ENCODE peak calls at places on chromosomes 12 and 14, in four cellular contexts. H is K562, G is IMR-90, N is HepG2. S is an unnamed sample.

GRCh38 chr14:30005114-30005698 is 77.6 kb upstream of the PRKD1 start:
- DNase-seq in H (peak), G (peak), N (peak), S (no peak)

GRCh38 chr12:60263146-60263545 is 667.3 kb downstream of the SLC16A7 start:
- DNase-seq in H (no peak), G (no peak), N (no peak), S (no peak)

GRCh38 chr14:75884198-75884611 is 97.6 kb downstream of the TGFB3 start:
- DNase-seq in H (no peak), G (peak), N (no peak), S (no peak)

GRCh38 chr14:65103150-65103760 is 938 bp upstream of the MAX start:
- DNase-seq in H (no peak), G (peak), N (peak), S (no peak)

GRCh38 chr12:109779382-109779781 is 53.8 kb downstream of the TRPV4 start:
- DNase-seq in H (peak), G (no peak), N (peak), S (no peak)

GRCh38 chr12:116954700-116955381 is 44.1 kb downstream of the FBXW8 start:
- DNase-seq in H (no peak), G (no peak), N (no peak), S (no peak)

GRCh38 chr12:21169878-21170472 is 39.0 kb downstream of the SLCO1B1 start:
- DNase-seq in H (peak), G (peak), N (peak), S (no peak)

GRCh38 chr12:132289356-132290202 is 39.8 kb downstream of the GALNT9 start:
- DNase-seq in H (no peak), G (no peak), N (no peak), S (no peak)

GRCh38 chr12:65827827-65828231 is 3.5 kb downstream of the HMGA2 start:
- DNase-seq in H (no peak), G (no peak), N (peak), S (no peak)

GRCh38 chr12:7933255-7933726 is 2.7 kb downstream of the SLC2A3 start:
- DNase-seq in H (peak), G (peak), N (peak), S (peak)

GRCh38 chr14:28299227-28299626 is 467.4 kb upstream of the FOXG1 start:
- DNase-seq in H (no peak), G (no peak), N (no peak), S (no peak)

GRCh38 chr12:124938606-124939427 is 24.4 kb upstream of the UBC start:
- DNase-seq in H (peak), G (peak), N (peak), S (peak)

GRCh38 chr12:78226763-78227162 is 396.1 kb downstream of the NAV3 start:
- DNase-seq in H (no peak), G (no peak), N (no peak), S (no peak)

GRCh38 chr12:27455589-27455988 is 9.1 kb downstream of the SMCO2 start:
- DNase-seq in H (no peak), G (no peak), N (no peak), S (no peak)

GRCh38 chr12:132640936-132641335 is 22.4 kb downstream of the P2RX2 start:
- DNase-seq in H (no peak), G (no peak), N (no peak), S (no peak)

GRCh38 chr14:104224516-104225281 is 86.3 kb downstream of the KIF26A start:
- DNase-seq in H (peak), G (no peak), N (no peak), S (no peak)

GRCh38 chr12:104136577-104136976 is 1.4 kb downstream of the NFYB start:
- DNase-seq in H (peak), G (peak), N (no peak), S (no peak)

GRCh38 chr12:45732250-45732649 is 2.7 kb downstream of the ARID2 start:
- DNase-seq in H (no peak), G (peak), N (no peak), S (no peak)

GRCh38 chr14:97697772-97698171 is 900.6 kb downstream of the VRK1 start:
- DNase-seq in H (no peak), G (no peak), N (no peak), S (no peak)

GRCh38 chr12:77888611-77889010 is 57.9 kb downstream of the NAV3 start:
- DNase-seq in H (no peak), G (peak), N (peak), S (no peak)

GRCh38 chr12:19398376-19399363 is 40.6 kb upstream of the AEBP2 start:
- DNase-seq in H (no peak), G (no peak), N (no peak), S (no peak)

GRCh38 chr14:71452987-71453386 is 479.2 kb upstream of the RGS6 start:
- DNase-seq in H (no peak), G (no peak), N (no peak), S (no peak)

GRCh38 chr14:21070083-21070609 is at the start of gene ARHGEF40:
- DNase-seq in H (peak), G (peak), N (no peak), S (no peak)

GRCh38 chr12:21941522-21942376 is 523 bp upstream of the ABCC9 start:
- DNase-seq in H (no peak), G (peak), N (no peak), S (no peak)

GRCh38 chr12:6896846-6897435 is 7.7 kb upstream of the LRRC23 start:
- DNase-seq in H (no peak), G (no peak), N (no peak), S (no peak)

GRCh38 chr12:73517859-73518258 is 1019.8 kb upstream of the ATXN7L3B start:
- DNase-seq in H (no peak), G (no peak), N (no peak), S (no peak)

DNA sequence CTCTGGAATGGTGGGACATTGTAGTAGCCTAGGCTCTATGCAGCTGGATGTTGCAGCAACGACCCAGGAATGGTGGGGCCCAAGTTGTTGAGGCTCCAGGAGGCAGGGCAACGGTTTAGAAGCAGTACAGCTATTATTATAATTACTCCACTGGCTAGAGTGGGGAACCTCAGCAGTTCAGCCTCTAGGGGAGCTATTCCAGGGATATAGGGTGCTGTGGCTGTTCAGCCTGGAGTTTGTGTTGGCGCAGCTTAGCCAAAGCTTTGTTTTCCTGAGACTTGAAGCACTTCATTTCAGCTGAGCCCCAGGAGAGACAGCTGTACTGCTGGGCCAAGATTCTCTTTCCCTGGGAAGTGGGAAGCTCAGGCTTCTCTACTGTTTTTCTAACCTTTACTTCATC is 1023.0 kb upstream of the ATXN7L3B start:
- DNase-seq in H (no peak), G (no peak), N (no peak), S (no peak)
- TF ChIP-seq BHLHE40 in H (no peak), G (no peak), N (no peak), S (no peak)

GRCh38 chr12:92602930-92603623 is 99.7 kb upstream of the PLEKHG7 start:
- DNase-seq in H (no peak), G (peak), N (no peak), S (no peak)
- H3K9ac ChIP-seq in H (no peak), G (no peak), N (no peak), S (no peak)

GRCh38 chr12:93231938-93232337 is 145.8 kb upstream of the NUDT4 start:
- DNase-seq in H (no peak), G (no peak), N (no peak), S (no peak)

GRCh38 chr12:93226356-93226755 is 151.4 kb upstream of the NUDT4 start:
- DNase-seq in H (no peak), G (peak), N (no peak), S (no peak)

GRCh38 chr12:93225094-93225493 is 152.6 kb upstream of the NUDT4 start:
- DNase-seq in H (no peak), G (no peak), N (no peak), S (no peak)

GRCh38 chr12:93230311-93230689 is 147.4 kb upstream of the NUDT4 start:
- DNase-seq in H (no peak), G (peak), N (no peak), S (no peak)

DNA sequence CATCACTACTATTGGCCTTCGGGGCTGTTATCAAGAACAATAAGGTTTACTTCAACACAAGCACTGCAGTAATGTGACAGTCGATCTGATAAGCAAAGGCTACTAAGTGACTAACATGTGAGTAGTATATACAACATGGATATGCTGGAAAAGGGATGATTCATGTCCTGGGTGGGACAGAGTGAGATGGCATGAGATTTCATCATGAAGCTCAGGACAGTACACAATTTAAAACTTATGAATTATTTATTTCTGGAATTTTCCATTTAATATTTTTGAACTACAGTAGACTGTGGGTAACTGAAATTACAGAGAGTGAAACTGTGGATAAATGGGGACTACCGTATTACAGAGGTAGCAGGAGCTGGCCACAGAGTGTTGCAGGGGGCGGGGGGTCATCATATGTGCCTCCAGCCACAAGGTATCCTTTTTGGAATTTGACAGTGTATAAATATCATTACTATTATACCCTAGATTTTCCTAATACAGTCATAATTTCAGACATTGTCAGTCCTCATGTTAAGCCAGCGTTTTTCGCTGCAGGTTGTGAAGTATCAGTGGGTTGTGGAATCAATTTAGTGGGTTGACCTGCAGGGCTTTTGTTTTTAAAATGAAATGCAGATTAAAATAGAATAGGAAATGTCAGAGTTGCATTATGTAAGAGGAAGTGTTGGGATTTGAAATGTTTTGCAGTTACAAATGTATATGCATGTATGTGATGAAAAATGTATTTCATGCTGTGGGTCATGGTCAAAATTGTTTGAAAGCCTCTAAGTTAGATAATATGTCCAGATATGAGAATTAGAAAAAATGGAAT is 148.0 kb upstream of the NUDT4 start:
- DNase-seq in H (peak), G (peak), N (peak), S (no peak)
- TF ChIP-seq BHLHE40 in H (peak), G (peak), N (no peak), S (no peak)

GRCh38 chr12:120856980-120857379 is 47.2 kb downstream of the SPPL3 start:
- DNase-seq in H (no peak), G (no peak), N (no peak), S (no peak)
- H3K9ac ChIP-seq in H (no peak), G (no peak), N (no peak), S (no peak)

GRCh38 chr12:96107236-96107635 is 71.8 kb upstream of the LTA4H start:
- DNase-seq in H (no peak), G (no peak), N (no peak), S (no peak)

GRCh38 chr12:96106137-96106536 is 70.8 kb upstream of the LTA4H start:
- DNase-seq in H (no peak), G (no peak), N (peak), S (no peak)

GRCh38 chr12:96103067-96103650 is 67.8 kb upstream of the LTA4H start:
- DNase-seq in H (no peak), G (no peak), N (no peak), S (no peak)

GRCh38 chr12:96101806-96102205 is 66.4 kb upstream of the LTA4H start:
- DNase-seq in H (no peak), G (no peak), N (no peak), S (no peak)

DNA sequence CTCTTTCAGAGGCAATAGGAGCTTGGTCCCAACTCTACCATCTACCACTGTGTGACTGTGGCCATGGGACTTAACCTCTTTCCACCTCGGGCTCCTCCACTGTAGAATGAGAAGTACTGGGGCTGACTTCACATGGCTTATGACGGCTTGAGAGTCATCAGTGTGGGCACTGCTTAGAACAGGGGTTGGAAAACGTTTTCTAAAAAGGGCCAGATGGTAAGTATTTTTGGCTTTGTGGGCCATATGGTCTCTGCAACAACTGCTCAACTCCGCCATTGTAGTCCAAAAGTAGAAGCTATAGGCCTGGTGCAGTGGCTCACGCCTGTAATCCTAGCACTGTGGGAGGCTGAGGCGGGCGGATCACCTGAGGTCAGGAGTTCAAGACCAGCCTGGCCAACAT is 69.2 kb upstream of the LTA4H start:
- DNase-seq in H (no peak), G (no peak), N (no peak), S (no peak)
- TF ChIP-seq BHLHE40 in H (no peak), G (no peak), N (no peak), S (no peak)

GRCh38 chr14:105492051-105492965 is 1.3 kb downstream of the TEDC1 start:
- DNase-seq in H (no peak), G (no peak), N (no peak), S (no peak)
- H3K9ac ChIP-seq in H (peak), G (no peak), N (peak), S (no peak)

DNA sequence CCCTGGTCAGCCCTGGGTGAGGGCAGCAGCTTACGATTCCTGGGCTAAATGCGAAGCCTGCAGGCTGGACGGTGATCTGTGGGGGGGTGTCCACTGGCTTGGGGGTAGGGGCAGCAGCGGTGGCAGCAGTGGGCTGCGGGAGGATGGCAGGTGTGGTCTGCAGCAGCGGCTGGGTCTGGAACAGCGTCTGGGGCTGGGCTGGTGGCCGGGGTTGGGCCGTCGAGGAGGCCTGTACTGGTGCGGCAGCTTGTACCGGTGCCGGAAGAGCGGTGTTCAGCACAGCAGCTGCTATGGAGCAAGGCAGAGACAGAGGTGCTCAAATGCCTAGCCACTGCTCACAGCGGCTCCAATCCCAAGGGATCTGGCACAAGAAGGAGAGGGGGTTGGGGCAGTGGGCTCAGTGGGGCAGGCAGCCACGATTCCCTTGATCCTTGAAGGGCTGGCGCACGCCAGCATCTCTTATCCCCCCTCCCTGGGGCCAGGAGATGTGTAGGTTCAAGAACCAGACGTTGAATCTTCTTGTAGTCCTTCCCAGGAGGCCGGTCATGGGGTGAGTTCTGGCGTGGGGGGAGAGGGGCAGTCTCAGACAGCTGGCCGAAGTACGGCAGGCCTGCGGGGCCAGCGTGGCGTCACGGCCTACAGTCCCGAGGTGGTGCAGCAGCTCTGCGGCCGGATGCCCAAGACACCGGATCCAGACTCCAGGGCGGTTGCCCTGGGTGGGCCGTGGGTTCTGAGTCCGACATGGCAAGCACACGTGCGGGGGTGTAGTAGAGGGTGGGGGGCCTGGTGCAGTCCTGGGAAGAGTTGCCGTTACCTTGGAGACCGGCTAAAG is 19.9 kb downstream of the POU6F1 start:
- DNase-seq in H (no peak), G (no peak), N (no peak), S (no peak)
- TF ChIP-seq BHLHE40 in H (no peak), G (no peak), N (no peak), S (no peak)

GRCh38 chr12:30952036-30952435 is 25.5 kb downstream of the TSPAN11 start:
- DNase-seq in H (no peak), G (no peak), N (no peak), S (no peak)
- H3K9ac ChIP-seq in H (no peak), G (no peak), N (no peak), S (no peak)